ENCODE peak calls at places on chromosomes 2 and 18, in nine cellular contexts. P is heart left ventricle; Y is neural progenitor cell; K is upper lobe of left lung; L is sigmoid colon; U is Calu3; J is glutamatergic neuron; G is nephron progenitor cell; A is CD4-positive, alpha-beta T cell. S is an unnamed sample.

GRCh38 chr2:207423886-207424285 is 105.9 kb upstream of the CREB1 start:
- DNase-seq in P (no peak), Y (no peak), K (no peak), L (no peak), U (no peak), J (no peak), G (no peak), A (no peak), S (no peak)

GRCh38 chr2:200308421-200309295 is 2.2 kb downstream of the SPATS2L start:
- DNase-seq in P (no peak), Y (peak; percentile 37), K (no peak), L (no peak), U (no peak), J (no peak), G (no peak), A (no peak), S (no peak)

GRCh38 chr2:1947316-1947715 is 203.0 kb upstream of the PXDN start:
- DNase-seq in P (no peak), Y (no peak), K (peak; percentile 29), L (peak; percentile 62), U (no peak), J (no peak), G (no peak), A (no peak), S (no peak)

GRCh38 chr18:80033181-80034067 is 810 bp upstream of the RBFA start:
- DNase-seq in P (no peak), Y (no peak), K (no peak), L (peak; percentile 79), U (no peak), J (no peak), G (no peak), A (no peak), S (no peak)

GRCh38 chr2:98452396-98453027 is 7.9 kb downstream of the INPP4A start:
- DNase-seq in P (no peak), Y (no peak), K (no peak), L (no peak), U (no peak), J (no peak), G (no peak), A (no peak), S (no peak)

GRCh38 chr2:233323851-233324250 is 16.2 kb downstream of the SAG start:
- DNase-seq in P (no peak), Y (no peak), K (no peak), L (no peak), U (peak; percentile 10), J (no peak), G (no peak), A (no peak), S (no peak)

GRCh38 chr2:160507464-160507863 is 13.9 kb upstream of the RBMS1 start:
- DNase-seq in P (no peak), Y (no peak), K (no peak), L (no peak), U (no peak), J (no peak), G (no peak), A (no peak), S (no peak)

GRCh38 chr18:58064406-58064998 is 20.5 kb downstream of the NEDD4L start:
- DNase-seq in P (no peak), Y (no peak), K (no peak), L (no peak), U (no peak), J (no peak), G (no peak), A (no peak), S (no peak)

GRCh38 chr2:109351164-109351756 is 222.3 kb downstream of the SH3RF3 start:
- DNase-seq in P (peak; percentile 38), Y (no peak), K (peak; percentile 84), L (peak; percentile 82), U (no peak), J (no peak), G (no peak), A (no peak), S (no peak)

GRCh38 chr2:109348190-109348589 is 219.2 kb downstream of the SH3RF3 start:
- DNase-seq in P (no peak), Y (no peak), K (no peak), L (no peak), U (no peak), J (no peak), G (no peak), A (no peak), S (no peak)

GRCh38 chr2:109350526-109350925 is 221.5 kb downstream of the SH3RF3 start:
- DNase-seq in P (no peak), Y (no peak), K (no peak), L (no peak), U (no peak), J (no peak), G (no peak), A (no peak), S (no peak)

GRCh38 chr2:109348645-109349554 is 219.9 kb downstream of the SH3RF3 start:
- DNase-seq in P (no peak), Y (no peak), K (no peak), L (no peak), U (no peak), J (no peak), G (no peak), A (peak; percentile 52), S (no peak)

GRCh38 chr2:109349555-109350430 is 220.8 kb downstream of the SH3RF3 start:
- DNase-seq in P (no peak), Y (no peak), K (peak; percentile 34), L (no peak), U (no peak), J (no peak), G (no peak), A (no peak), S (no peak)
- TF ChIP-seq CTCF in P (no peak), Y (peak; percentile 12), K (no peak), L (no peak), U (no peak), J (peak; percentile 8), G (no peak), A (no peak), S (peak; percentile 33)

GRCh38 chr2:217960351-217960750 is 42.4 kb downstream of the TNS1 start:
- DNase-seq in P (no peak), Y (no peak), K (no peak), L (peak; percentile 69), U (no peak), J (no peak), G (no peak), A (no peak), S (no peak)

GRCh38 chr2:217964255-217964654 is 38.5 kb downstream of the TNS1 start:
- DNase-seq in P (no peak), Y (no peak), K (no peak), L (no peak), U (no peak), J (no peak), G (no peak), A (no peak), S (peak; percentile 61)

GRCh38 chr2:217969588-217969987 is 33.2 kb downstream of the TNS1 start:
- DNase-seq in P (no peak), Y (no peak), K (no peak), L (no peak), U (no peak), J (no peak), G (no peak), A (no peak), S (no peak)

GRCh38 chr2:217966399-217967068 is 36.3 kb downstream of the TNS1 start:
- DNase-seq in P (no peak), Y (no peak), K (no peak), L (peak; percentile 79), U (no peak), J (no peak), G (no peak), A (no peak), S (no peak)

DNA sequence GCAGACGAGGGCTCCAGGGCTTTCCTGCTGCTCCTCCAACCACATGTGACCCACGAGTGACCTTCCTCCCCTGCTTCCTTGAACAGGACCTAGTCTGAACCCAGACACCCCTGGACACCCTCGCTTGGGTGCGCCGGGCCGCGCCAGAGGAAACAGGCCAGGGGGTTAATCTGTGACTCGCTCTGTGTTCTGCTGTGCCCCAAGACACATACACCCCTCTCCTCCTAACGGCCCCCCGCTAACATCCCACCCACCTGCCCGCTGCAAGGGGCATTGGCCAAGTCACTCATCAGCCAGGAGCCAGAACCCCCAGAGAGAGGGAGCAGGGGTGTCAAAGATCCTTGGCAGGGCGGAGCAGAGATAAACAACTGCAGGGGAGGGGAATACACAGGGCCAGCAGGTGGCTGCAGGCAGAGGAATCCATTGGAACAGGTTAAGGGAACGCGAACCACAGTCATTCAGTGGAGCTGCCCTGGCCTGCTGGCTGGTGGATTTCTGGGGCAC is 38.1 kb downstream of the TNS1 start:
- DNase-seq in P (no peak), Y (peak; percentile 33), K (peak; percentile 76), L (peak; percentile 66), U (no peak), J (no peak), G (peak; percentile 22), A (no peak), S (peak; percentile 37)
- TF ChIP-seq CTCF in P (no peak), Y (no peak), K (no peak), L (no peak), U (no peak), J (no peak), G (no peak), A (no peak), S (peak; percentile 7)

GRCh38 chr18:76923485-76924085 is 101.2 kb downstream of the ZNF236 start:
- DNase-seq in P (no peak), Y (peak; percentile 46), K (no peak), L (no peak), U (peak; percentile 55), J (peak; percentile 74), G (peak; percentile 47), A (no peak), S (peak; percentile 71)

GRCh38 chr18:76932026-76932819 is 109.9 kb downstream of the ZNF236 start:
- DNase-seq in P (no peak), Y (no peak), K (no peak), L (no peak), U (no peak), J (no peak), G (no peak), A (no peak), S (no peak)

GRCh38 chr18:76931171-76931570 is 108.8 kb downstream of the ZNF236 start:
- DNase-seq in P (no peak), Y (no peak), K (no peak), L (no peak), U (no peak), J (no peak), G (no peak), A (no peak), S (peak; percentile 29)

GRCh38 chr18:76928179-76928868 is 106.0 kb downstream of the ZNF236 start:
- DNase-seq in P (no peak), Y (no peak), K (no peak), L (no peak), U (no peak), J (no peak), G (no peak), A (no peak), S (no peak)

GRCh38 chr18:76927216-76927725 is 104.9 kb downstream of the ZNF236 start:
- DNase-seq in P (no peak), Y (no peak), K (no peak), L (no peak), U (no peak), J (no peak), G (no peak), A (no peak), S (no peak)
- TF ChIP-seq CTCF in P (no peak), Y (no peak), K (no peak), L (no peak), U (no peak), J (no peak), G (no peak), A (no peak), S (no peak)

GRCh38 chr2:27265536-27265870 is 2.7 kb upstream of the SLC30A3 start:
- DNase-seq in P (no peak), Y (no peak), K (no peak), L (no peak), U (no peak), J (no peak), G (no peak), A (no peak), S (no peak)

GRCh38 chr2:27262379-27263286 is at the start of gene SLC30A3:
- DNase-seq in P (peak; percentile 73), Y (peak; percentile 74), K (peak; percentile 93), L (peak; percentile 71), U (peak; percentile 53), J (peak; percentile 60), G (peak; percentile 78), A (peak; percentile 64), S (peak; percentile 88)

GRCh38 chr2:27263287-27264252 is 723 bp upstream of the SLC30A3 start:
- DNase-seq in P (no peak), Y (peak; percentile 42), K (no peak), L (no peak), U (no peak), J (no peak), G (peak; percentile 32), A (no peak), S (peak; percentile 34)

GRCh38 chr2:27264253-27264752 is 1.5 kb upstream of the SLC30A3 start:
- DNase-seq in P (no peak), Y (peak; percentile 58), K (peak; percentile 83), L (no peak), U (peak; percentile 20), J (no peak), G (no peak), A (no peak), S (peak; percentile 71)

DNA sequence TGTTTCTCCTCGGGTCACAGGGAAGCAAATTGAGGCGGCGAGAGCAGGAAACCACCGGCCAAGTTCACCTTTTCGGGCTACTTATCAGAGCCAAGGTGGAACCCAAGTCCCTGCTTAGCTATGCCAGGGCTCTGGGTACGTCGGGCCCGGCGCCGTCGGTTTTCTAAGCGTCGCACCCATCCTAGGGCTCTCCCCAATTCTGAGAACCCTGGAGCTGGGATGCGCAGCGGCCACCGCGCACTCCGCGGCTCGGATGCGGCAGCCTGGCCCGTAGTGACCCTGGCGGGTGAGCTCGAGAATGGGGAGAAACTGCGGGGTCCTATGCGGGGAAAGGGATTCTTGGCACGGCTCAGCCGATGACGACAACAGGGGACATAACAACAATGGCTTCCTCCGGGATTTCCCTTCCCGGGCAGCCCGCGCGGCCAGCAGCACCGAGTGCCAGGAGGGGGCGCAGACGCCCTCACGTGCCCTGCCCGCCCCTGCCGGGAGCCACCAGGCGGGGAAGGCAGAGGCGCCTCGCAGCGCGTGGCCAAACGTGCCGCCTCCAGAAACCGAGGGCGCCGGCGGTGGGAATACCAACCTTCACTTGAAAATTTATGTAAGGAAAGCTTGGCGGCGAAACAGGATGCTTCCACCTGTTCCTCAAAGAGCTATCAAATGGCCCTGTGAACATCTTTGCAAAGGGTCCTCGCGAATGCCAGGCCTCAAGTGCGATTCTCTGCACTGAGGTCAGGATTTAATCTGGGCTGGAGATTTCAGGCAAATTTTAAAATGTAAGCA is 2.1 kb upstream of the SLC30A3 start:
- DNase-seq in P (peak; percentile 75), Y (peak; percentile 94), K (peak; percentile 92), L (no peak), U (peak; percentile 87), J (peak; percentile 87), G (peak; percentile 84), A (peak; percentile 49), S (peak; percentile 84)
- TF ChIP-seq CTCF in P (peak; percentile 51), Y (peak; percentile 78), K (peak; percentile 55), L (no peak), U (peak; percentile 67), J (peak; percentile 57), G (peak; percentile 64), A (peak; percentile 59), S (peak; percentile 87)

S was measured in WERI-Rb-1.